ENCODE peak calls at places on chromosome 14, in six cellular contexts. E is SK-N-SH, V is stomach, J is transverse colon, D is suprapubic skin, Y is SK-N-MC. M is an unnamed sample.
A peak's percentile ranks its signal among the peaks of the same experiment; 100 is the strongest.

GRCh38 chr14:86540636-86541247 is 1010.8 kb downstream of the FLRT2 start:
- DNase-seq in E (no peak), V (no peak), J (no peak), D (no peak), Y (peak; percentile 86), M (no peak)

GRCh38 chr14:105128059-105128458 is 40.5 kb downstream of the JAG2 start:
- DNase-seq in E (no peak), V (peak; percentile 13), J (no peak), D (no peak), Y (no peak), M (no peak)

GRCh38 chr14:49460647-49461046 is 125.5 kb downstream of the RPS29 start:
- DNase-seq in E (no peak), V (no peak), J (no peak), D (no peak), Y (no peak), M (no peak)

GRCh38 chr14:105281354-105282097 is 19.3 kb downstream of the BRF1 start:
- DNase-seq in E (peak; percentile 70), V (no peak), J (no peak), D (no peak), Y (peak; percentile 14), M (peak; percentile 89)

GRCh38 chr14:100440207-100440631 is 117.1 kb downstream of the SLC25A47 start:
- DNase-seq in E (peak; percentile 66), V (peak; percentile 77), J (peak; percentile 82), D (no peak), Y (no peak), M (peak; percentile 78)

GRCh38 chr14:39717000-39717399 is 284.8 kb upstream of the FBXO33 start:
- DNase-seq in E (no peak), V (no peak), J (no peak), D (no peak), Y (no peak), M (no peak)

GRCh38 chr14:74105381-74105780 is 20.6 kb downstream of the LIN52 start:
- DNase-seq in E (no peak), V (no peak), J (no peak), D (no peak), Y (no peak), M (no peak)

GRCh38 chr14:67359319-67359774 is 257 bp downstream of the ATP6V1D start:
- DNase-seq in E (no peak), V (no peak), J (peak; percentile 24), D (peak; percentile 69), Y (no peak), M (peak; percentile 54)

GRCh38 chr14:78399316-78399889 is 229.2 kb downstream of the NRXN3 start:
- DNase-seq in E (no peak), V (no peak), J (no peak), D (no peak), Y (no peak), M (peak; percentile 76)

GRCh38 chr14:104187121-104187889 is 48.9 kb downstream of the KIF26A start:
- DNase-seq in E (no peak), V (no peak), J (no peak), D (no peak), Y (no peak), M (no peak)

GRCh38 chr14:102776761-102777710 is at the start of gene TRAF3:
- DNase-seq in E (peak; percentile 93), V (peak; percentile 70), J (peak; percentile 76), D (no peak), Y (no peak), M (peak; percentile 65)

GRCh38 chr14:76976623-76977005 is 51.9 kb downstream of the IRF2BPL start:
- DNase-seq in E (no peak), V (no peak), J (no peak), D (no peak), Y (no peak), M (no peak)

GRCh38 chr14:100439781-100440180 is 116.6 kb downstream of the SLC25A47 start:
- DNase-seq in E (no peak), V (no peak), J (peak; percentile 75), D (no peak), Y (no peak), M (peak; percentile 11)

GRCh38 chr14:59543873-59544272 is 32.7 kb downstream of the CCDC175 start:
- DNase-seq in E (no peak), V (no peak), J (no peak), D (no peak), Y (no peak), M (no peak)

GRCh38 chr14:22163051-22163450 is 426.0 kb downstream of the DAD1 start:
- DNase-seq in E (no peak), V (no peak), J (no peak), D (no peak), Y (no peak), M (peak; percentile 66)

GRCh38 chr14:96762650-96763049 is 34.5 kb upstream of the VRK1 start:
- DNase-seq in E (peak; percentile 81), V (no peak), J (no peak), D (no peak), Y (peak; percentile 45), M (peak; percentile 93)

GRCh38 chr14:73662439-73663056 is 17.8 kb downstream of the DNAL1 start:
- DNase-seq in E (peak; percentile 15), V (no peak), J (no peak), D (peak; percentile 64), Y (no peak), M (peak; percentile 83)

GRCh38 chr14:64760146-64760755 is 56.0 kb downstream of the PLEKHG3 start:
- DNase-seq in E (peak; percentile 71), V (peak; percentile 70), J (peak; percentile 77), D (no peak), Y (no peak), M (peak; percentile 78)

GRCh38 chr14:50524731-50525510 is 7.4 kb downstream of the MAP4K5 start:
- DNase-seq in E (no peak), V (no peak), J (no peak), D (no peak), Y (no peak), M (no peak)

GRCh38 chr14:50523271-50524041 is 8.9 kb downstream of the MAP4K5 start:
- DNase-seq in E (no peak), V (no peak), J (no peak), D (no peak), Y (no peak), M (no peak)

GRCh38 chr14:50524071-50524470 is 8.3 kb downstream of the MAP4K5 start:
- DNase-seq in E (no peak), V (no peak), J (no peak), D (no peak), Y (no peak), M (no peak)

GRCh38 chr14:50521912-50522341 is 10.4 kb downstream of the MAP4K5 start:
- DNase-seq in E (no peak), V (no peak), J (no peak), D (no peak), Y (no peak), M (no peak)

GRCh38 chr14:50520947-50521815 is 11.2 kb downstream of the MAP4K5 start:
- DNase-seq in E (no peak), V (no peak), J (peak; percentile 19), D (no peak), Y (no peak), M (no peak)
- H3K27ac ChIP-seq in E (no peak overlapping the region), V (no peak overlapping the region), J (peak overlapping the region; percentile 48), D (peak overlapping the region; percentile 77), Y (no peak overlapping the region), M (no peak overlapping the region)

GRCh38 chr14:93184391-93185332 is at the start of the genes LYSET and MOAP1:
- DNase-seq in E (peak; percentile 98), V (peak; percentile 89), J (peak; percentile 90), D (peak; percentile 92), Y (no peak), M (peak; percentile 94)
- TF ChIP-seq POLR2AphosphoS5 in E (peak; percentile 71), V (peak; percentile 61), J (peak; percentile 90), D (peak; percentile 10), Y (peak; percentile 73), M (peak; percentile 90)

GRCh38 chr14:50795909-50796308 is 35.1 kb downstream of the NIN start:
- DNase-seq in E (no peak), V (no peak), J (no peak), D (no peak), Y (no peak), M (no peak)
- H3K27ac ChIP-seq in E (no peak overlapping the region), V (no peak overlapping the region), J (no peak overlapping the region), D (no peak overlapping the region), Y (no peak overlapping the region), M (no peak overlapping the region)

DNA sequence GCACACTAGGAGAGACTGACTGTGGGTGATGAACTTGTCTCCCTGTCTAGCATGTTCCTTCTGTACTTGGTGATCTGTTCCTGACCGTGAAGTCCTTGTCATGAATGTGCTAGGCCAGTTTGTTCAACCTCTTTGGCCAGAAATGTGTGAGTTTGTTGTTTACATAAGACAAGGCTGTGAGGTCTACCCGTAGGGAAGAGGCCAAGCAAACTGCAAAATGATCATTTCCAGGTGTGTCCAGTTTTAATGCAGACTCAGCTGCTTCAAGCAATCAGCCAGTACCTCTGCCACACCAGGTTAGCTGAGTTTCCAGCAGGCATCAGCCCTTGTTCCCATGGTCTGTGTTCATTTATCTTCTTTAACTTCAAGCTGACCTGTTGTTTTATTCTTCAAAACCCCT is 440.2 kb downstream of the FUT8 start:
- DNase-seq in E (no peak), V (no peak), J (no peak), D (no peak), Y (no peak), M (no peak)
- TF ChIP-seq POLR2AphosphoS5 in E (no peak), V (no peak), J (no peak), D (no peak), Y (no peak), M (no peak)

GRCh38 chr14:35339761-35340406 is 47.7 kb downstream of the PSMA6 start:
- DNase-seq in E (no peak), V (no peak), J (no peak), D (no peak), Y (no peak), M (no peak)

GRCh38 chr14:35340616-35341453 is 48.7 kb downstream of the PSMA6 start:
- DNase-seq in E (peak; percentile 15), V (no peak), J (no peak), D (no peak), Y (no peak), M (no peak)

GRCh38 chr14:35337074-35337556 is 44.9 kb downstream of the PSMA6 start:
- DNase-seq in E (no peak), V (no peak), J (no peak), D (no peak), Y (no peak), M (no peak)

GRCh38 chr14:35337557-35338255 is 45.5 kb downstream of the PSMA6 start:
- DNase-seq in E (peak; percentile 20), V (no peak), J (no peak), D (no peak), Y (no peak), M (peak; percentile 65)

GRCh38 chr14:35338731-35339405 is 46.7 kb downstream of the PSMA6 start:
- DNase-seq in E (no peak), V (no peak), J (no peak), D (no peak), Y (no peak), M (no peak)
- H3K27ac ChIP-seq in E (no peak overlapping the region), V (no peak overlapping the region), J (peak overlapping the region; percentile 91), D (no peak overlapping the region), Y (no peak overlapping the region), M (no peak overlapping the region)